ENCODE peak calls at places on chromosomes 7 and 10, in eight cellular contexts. One of them, this sample, is unnamed.

GRCh38 chr10:4519691-4520402 is 306.2 kb upstream of the AKR1E2 start:
- DNase-seq in transverse colon: no peak
- DNase-seq in heart right ventricle: no peak
- DNase-seq in neural progenitor cell: no peak
- DNase-seq in CD8-positive, alpha-beta T cell: no peak
- DNase-seq in CD4-positive, CD25-positive, alpha-beta regulatory T cell: no peak
- DNase-seq in kidney: no peak
- DNase-seq in psoas muscle: no peak
- DNase-seq in this sample: no peak

GRCh38 chr10:99520040-99520803 is 12.5 kb upstream of the NKX2-3 start:
- DNase-seq in psoas muscle: no peak
- DNase-seq in heart right ventricle: no peak
- DNase-seq in transverse colon: peak; percentile 15
- DNase-seq in CD4-positive, CD25-positive, alpha-beta regulatory T cell: no peak
- DNase-seq in neural progenitor cell: peak; percentile 55
- DNase-seq in kidney: no peak
- DNase-seq in CD8-positive, alpha-beta T cell: no peak
- DNase-seq in this sample: no peak

GRCh38 chr10:48820231-48820630 is 119.4 kb downstream of the LRRC18 start:
- DNase-seq in CD4-positive, CD25-positive, alpha-beta regulatory T cell: no peak
- DNase-seq in heart right ventricle: no peak
- DNase-seq in kidney: no peak
- DNase-seq in psoas muscle: no peak
- DNase-seq in neural progenitor cell: no peak
- DNase-seq in CD8-positive, alpha-beta T cell: no peak
- DNase-seq in transverse colon: no peak
- DNase-seq in this sample: no peak

GRCh38 chr7:7481801-7482200 is 53.9 kb downstream of the COL28A1 start:
- DNase-seq in kidney: no peak
- DNase-seq in psoas muscle: no peak
- DNase-seq in neural progenitor cell: no peak
- DNase-seq in CD4-positive, CD25-positive, alpha-beta regulatory T cell: no peak
- DNase-seq in transverse colon: no peak
- DNase-seq in heart right ventricle: no peak
- DNase-seq in CD8-positive, alpha-beta T cell: no peak
- DNase-seq in this sample: no peak

GRCh38 chr7:15685358-15686181 is 913 bp downstream of the MEOX2 start:
- DNase-seq in CD8-positive, alpha-beta T cell: no peak
- DNase-seq in psoas muscle: peak; percentile 71
- DNase-seq in CD4-positive, CD25-positive, alpha-beta regulatory T cell: no peak
- DNase-seq in kidney: peak; percentile 65
- DNase-seq in neural progenitor cell: peak; percentile 58
- DNase-seq in heart right ventricle: peak; percentile 73
- DNase-seq in transverse colon: no peak
- DNase-seq in this sample: peak; percentile 58

GRCh38 chr7:85554294-85554877 is 367.5 kb upstream of the SEMA3D start:
- DNase-seq in neural progenitor cell: peak; percentile 77
- DNase-seq in transverse colon: no peak
- DNase-seq in CD8-positive, alpha-beta T cell: no peak
- DNase-seq in kidney: no peak
- DNase-seq in heart right ventricle: no peak
- DNase-seq in psoas muscle: no peak
- DNase-seq in CD4-positive, CD25-positive, alpha-beta regulatory T cell: peak; percentile 39
- DNase-seq in this sample: no peak

GRCh38 chr10:52855546-52856325 is 83.2 kb upstream of the MBL2 start:
- DNase-seq in CD8-positive, alpha-beta T cell: no peak
- DNase-seq in transverse colon: no peak
- DNase-seq in CD4-positive, CD25-positive, alpha-beta regulatory T cell: no peak
- DNase-seq in psoas muscle: no peak
- DNase-seq in heart right ventricle: no peak
- DNase-seq in neural progenitor cell: no peak
- DNase-seq in kidney: no peak
- DNase-seq in this sample: no peak

GRCh38 chr7:101546308-101546936 is 82.7 kb downstream of the MYL10 start:
- DNase-seq in CD8-positive, alpha-beta T cell: no peak
- DNase-seq in heart right ventricle: no peak
- DNase-seq in kidney: peak; percentile 24
- DNase-seq in psoas muscle: no peak
- DNase-seq in transverse colon: no peak
- DNase-seq in CD4-positive, CD25-positive, alpha-beta regulatory T cell: no peak
- DNase-seq in neural progenitor cell: no peak
- DNase-seq in this sample: peak; percentile 28

GRCh38 chr7:22417841-22418240 is 60.9 kb upstream of the RAPGEF5 start:
- DNase-seq in transverse colon: no peak
- DNase-seq in neural progenitor cell: no peak
- DNase-seq in psoas muscle: no peak
- DNase-seq in CD4-positive, CD25-positive, alpha-beta regulatory T cell: no peak
- DNase-seq in heart right ventricle: no peak
- DNase-seq in CD8-positive, alpha-beta T cell: no peak
- DNase-seq in kidney: no peak
- DNase-seq in this sample: no peak

GRCh38 chr7:88169717-88170320 is 50.0 kb downstream of the SRI start:
- DNase-seq in neural progenitor cell: peak; percentile 5
- DNase-seq in CD4-positive, CD25-positive, alpha-beta regulatory T cell: peak; percentile 10
- DNase-seq in kidney: no peak
- DNase-seq in transverse colon: no peak
- DNase-seq in CD8-positive, alpha-beta T cell: no peak
- DNase-seq in heart right ventricle: no peak
- DNase-seq in psoas muscle: no peak
- DNase-seq in this sample: no peak

GRCh38 chr10:130301026-130301892 is 165.1 kb downstream of the GLRX3 start:
- DNase-seq in transverse colon: no peak
- DNase-seq in psoas muscle: no peak
- DNase-seq in heart right ventricle: peak; percentile 82
- DNase-seq in CD4-positive, CD25-positive, alpha-beta regulatory T cell: peak; percentile 83
- DNase-seq in kidney: peak; percentile 95
- DNase-seq in CD8-positive, alpha-beta T cell: peak; percentile 32
- DNase-seq in neural progenitor cell: no peak
- DNase-seq in this sample: peak; percentile 80

DNA sequence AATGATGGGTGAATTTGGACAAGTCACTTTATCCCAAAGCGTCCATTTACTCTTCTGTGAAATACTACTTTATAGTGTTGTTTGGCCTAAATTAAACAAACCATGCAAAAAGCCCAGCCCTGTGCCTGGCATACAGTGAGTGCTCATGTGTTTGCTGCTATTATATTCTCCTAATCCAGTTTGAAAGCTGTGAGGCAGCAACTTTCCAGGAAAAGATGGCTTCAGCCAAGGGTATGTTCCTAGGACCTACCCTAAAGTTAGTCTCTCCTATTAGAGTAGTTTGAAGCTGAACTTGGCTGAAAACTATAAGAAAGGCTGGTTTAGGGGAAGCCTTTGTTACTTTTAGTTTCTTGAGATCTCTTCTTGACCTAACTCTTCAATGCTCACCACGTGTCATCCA is 19.9 kb downstream of the ACSL5 start:
- DNase-seq in kidney: no peak
- DNase-seq in CD4-positive, CD25-positive, alpha-beta regulatory T cell: no peak
- DNase-seq in psoas muscle: no peak
- DNase-seq in transverse colon: no peak
- DNase-seq in CD8-positive, alpha-beta T cell: no peak
- DNase-seq in heart right ventricle: no peak
- DNase-seq in neural progenitor cell: no peak
- DNase-seq in this sample: no peak
- H3K4me1 ChIP-seq in kidney: peaks cover 5% of the 10 kb centered on the region
- H3K4me1 ChIP-seq in CD4-positive, CD25-positive, alpha-beta regulatory T cell: peaks cover 12% of the 10 kb centered on the region
- H3K4me1 ChIP-seq in psoas muscle: no peaks in the 10 kb centered on the region
- H3K4me1 ChIP-seq in transverse colon: peaks cover 8% of the 10 kb centered on the region
- H3K4me1 ChIP-seq in CD8-positive, alpha-beta T cell: peaks cover 14% of the 10 kb centered on the region
- H3K4me1 ChIP-seq in heart right ventricle: no peaks in the 10 kb centered on the region
- H3K4me1 ChIP-seq in neural progenitor cell: no peaks in the 10 kb centered on the region
- H3K4me1 ChIP-seq in this sample: no peaks in the 10 kb centered on the region

DNA sequence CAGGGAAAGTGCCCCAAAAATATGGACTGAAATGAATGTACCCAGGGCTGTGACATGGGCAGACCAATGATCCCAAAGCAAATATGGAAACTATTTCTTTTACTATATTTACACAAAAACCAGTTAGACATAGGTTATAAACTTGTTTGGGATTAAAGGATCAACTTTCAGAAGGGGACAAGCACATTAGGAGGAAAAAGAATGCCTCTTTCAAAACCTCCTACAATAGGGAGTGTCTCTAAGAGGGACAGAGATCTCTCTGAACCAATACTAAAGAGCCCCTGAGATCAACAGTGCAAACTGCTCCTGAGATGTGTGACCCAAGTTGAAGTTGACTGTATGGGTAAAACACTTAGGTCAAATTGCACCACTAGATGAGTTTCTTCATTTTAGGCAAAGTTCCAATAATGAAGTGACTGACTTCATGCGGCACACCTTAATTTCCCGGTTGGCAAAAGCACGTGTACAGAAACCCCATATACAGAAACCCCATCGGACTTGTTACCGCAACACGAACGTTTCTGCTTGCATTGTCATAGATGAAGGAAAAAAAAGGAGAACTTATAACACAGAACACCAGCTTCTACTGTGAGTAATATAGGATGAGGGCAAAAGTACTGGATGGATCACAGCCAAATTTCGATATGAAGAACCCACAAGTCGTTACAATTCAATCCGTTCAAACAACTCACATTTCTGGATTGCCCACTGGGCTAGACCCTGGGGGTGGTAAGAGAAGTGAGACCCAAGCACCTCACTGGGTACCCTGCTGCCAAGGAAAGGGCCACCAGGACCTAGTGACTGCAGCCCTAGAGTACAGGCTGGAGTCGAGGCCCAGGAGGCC is 4.3 kb downstream of the SVIL start:
- DNase-seq in heart right ventricle: no peak
- DNase-seq in transverse colon: no peak
- DNase-seq in CD4-positive, CD25-positive, alpha-beta regulatory T cell: no peak
- DNase-seq in neural progenitor cell: no peak
- DNase-seq in CD8-positive, alpha-beta T cell: no peak
- DNase-seq in psoas muscle: no peak
- DNase-seq in kidney: no peak
- DNase-seq in this sample: no peak
- H3K4me3 ChIP-seq in heart right ventricle: peak overlapping the region; percentile 53
- H3K4me3 ChIP-seq in transverse colon: no peak overlapping the region
- H3K4me3 ChIP-seq in CD4-positive, CD25-positive, alpha-beta regulatory T cell: no peak overlapping the region
- H3K4me3 ChIP-seq in neural progenitor cell: no peak overlapping the region
- H3K4me3 ChIP-seq in CD8-positive, alpha-beta T cell: no peak overlapping the region
- H3K4me3 ChIP-seq in psoas muscle: peak overlapping the region; percentile 77
- H3K4me3 ChIP-seq in kidney: no peak overlapping the region
- H3K4me3 ChIP-seq in this sample: peak overlapping the region; percentile 38

DNA sequence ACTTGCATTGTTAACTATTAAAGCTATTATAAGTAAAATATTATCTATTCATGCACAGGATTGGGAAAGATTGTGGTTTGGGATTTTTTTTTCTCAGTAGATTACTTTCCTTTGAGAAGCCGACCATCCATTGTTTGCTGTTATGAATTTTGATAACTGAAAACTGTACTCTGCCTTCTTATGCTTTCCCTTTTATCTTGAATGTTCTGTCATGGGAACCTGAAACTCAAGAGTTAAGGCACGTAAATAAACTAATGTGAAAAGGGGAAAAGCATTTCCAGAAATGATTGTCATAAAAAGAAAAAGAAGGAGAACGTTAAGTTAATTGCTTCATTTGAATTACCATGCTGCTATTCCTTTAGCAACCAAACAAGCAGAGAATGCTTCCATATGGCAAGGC is 370.7 kb downstream of the AUTS2 start:
- DNase-seq in heart right ventricle: no peak
- DNase-seq in CD8-positive, alpha-beta T cell: no peak
- DNase-seq in neural progenitor cell: no peak
- DNase-seq in kidney: no peak
- DNase-seq in CD4-positive, CD25-positive, alpha-beta regulatory T cell: no peak
- DNase-seq in psoas muscle: no peak
- DNase-seq in transverse colon: no peak
- DNase-seq in this sample: no peak
- H3K4me1 ChIP-seq in heart right ventricle: peaks cover 19% of the 10 kb centered on the region
- H3K4me1 ChIP-seq in CD8-positive, alpha-beta T cell: no peaks in the 10 kb centered on the region
- H3K4me1 ChIP-seq in neural progenitor cell: peaks cover 14% of the 10 kb centered on the region
- H3K4me1 ChIP-seq in kidney: peaks cover 8% of the 10 kb centered on the region
- H3K4me1 ChIP-seq in CD4-positive, CD25-positive, alpha-beta regulatory T cell: no peaks in the 10 kb centered on the region
- H3K4me1 ChIP-seq in psoas muscle: peaks cover 4% of the 10 kb centered on the region
- H3K4me1 ChIP-seq in transverse colon: no peaks in the 10 kb centered on the region
- H3K4me1 ChIP-seq in this sample: no peaks in the 10 kb centered on the region

GRCh38 chr10:96513686-96514551 is at the start of gene TLL2:
- DNase-seq in transverse colon: peak; percentile 87
- DNase-seq in CD8-positive, alpha-beta T cell: no peak
- DNase-seq in neural progenitor cell: peak; percentile 96
- DNase-seq in kidney: peak; percentile 95
- DNase-seq in CD4-positive, CD25-positive, alpha-beta regulatory T cell: peak; percentile 76
- DNase-seq in heart right ventricle: peak; percentile 90
- DNase-seq in psoas muscle: peak; percentile 91
- DNase-seq in this sample: peak; percentile 94

GRCh38 chr10:96509017-96509641 is 4.6 kb downstream of the TLL2 start:
- DNase-seq in heart right ventricle: no peak
- DNase-seq in transverse colon: no peak
- DNase-seq in CD4-positive, CD25-positive, alpha-beta regulatory T cell: no peak
- DNase-seq in neural progenitor cell: peak; percentile 58
- DNase-seq in psoas muscle: no peak
- DNase-seq in kidney: no peak
- DNase-seq in CD8-positive, alpha-beta T cell: no peak
- DNase-seq in this sample: no peak

GRCh38 chr10:96512524-96512991 is 1.2 kb downstream of the TLL2 start:
- DNase-seq in CD4-positive, CD25-positive, alpha-beta regulatory T cell: peak; percentile 22
- DNase-seq in CD8-positive, alpha-beta T cell: no peak
- DNase-seq in heart right ventricle: peak; percentile 36
- DNase-seq in psoas muscle: peak; percentile 31
- DNase-seq in kidney: peak; percentile 77
- DNase-seq in neural progenitor cell: peak; percentile 76
- DNase-seq in transverse colon: peak; percentile 27
- DNase-seq in this sample: no peak

GRCh38 chr10:96512997-96513685 is 585 bp downstream of the TLL2 start:
- DNase-seq in CD8-positive, alpha-beta T cell: no peak
- DNase-seq in heart right ventricle: peak; percentile 36
- DNase-seq in transverse colon: no peak
- DNase-seq in kidney: peak; percentile 76
- DNase-seq in psoas muscle: no peak
- DNase-seq in CD4-positive, CD25-positive, alpha-beta regulatory T cell: no peak
- DNase-seq in neural progenitor cell: peak; percentile 55
- DNase-seq in this sample: no peak

DNA sequence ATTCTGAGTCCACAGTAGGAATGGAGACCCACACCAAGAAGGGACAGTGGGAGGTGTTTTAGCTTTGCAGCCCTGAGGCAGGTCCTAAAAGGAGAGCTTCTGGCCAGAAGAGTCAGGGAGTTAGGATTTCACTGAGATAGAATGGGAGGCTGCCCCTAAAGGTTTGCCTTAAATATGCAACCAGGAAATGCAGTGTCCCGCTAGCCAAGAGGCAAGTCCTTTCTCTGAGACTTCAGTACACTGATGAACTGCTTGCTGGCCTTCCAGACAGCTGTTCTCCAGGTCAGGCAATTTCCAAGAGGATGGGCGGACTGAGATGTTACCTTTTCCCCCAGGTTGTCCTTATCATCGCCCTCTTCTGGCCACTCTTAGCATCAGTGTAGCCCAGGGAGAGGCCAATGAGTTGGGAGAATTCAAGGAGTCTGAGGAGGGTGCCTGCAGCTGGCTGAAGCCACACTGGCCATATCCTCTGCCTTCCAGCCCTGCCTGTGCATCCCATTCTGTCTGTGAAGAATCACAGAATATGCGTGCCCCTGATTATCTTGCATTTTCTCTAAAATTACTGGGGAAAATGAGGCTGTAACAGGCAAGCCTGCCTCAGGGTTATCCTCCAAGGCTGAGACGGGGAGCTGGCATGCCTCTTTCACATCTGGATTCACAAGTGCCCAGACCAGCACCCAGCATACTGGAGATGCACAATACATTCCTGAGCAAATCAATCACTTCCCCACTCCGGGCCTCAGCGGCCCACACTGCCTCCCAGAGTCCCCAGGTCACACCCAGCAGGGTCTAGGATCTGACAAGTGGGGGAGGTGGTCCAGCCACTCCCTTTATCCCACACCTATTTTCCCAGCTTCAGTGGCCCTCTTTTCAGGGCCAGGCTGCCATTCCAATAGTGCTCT is 2.4 kb downstream of the TLL2 start:
- DNase-seq in CD4-positive, CD25-positive, alpha-beta regulatory T cell: peak; percentile 27
- DNase-seq in heart right ventricle: no peak
- DNase-seq in CD8-positive, alpha-beta T cell: no peak
- DNase-seq in psoas muscle: no peak
- DNase-seq in kidney: no peak
- DNase-seq in neural progenitor cell: peak; percentile 79
- DNase-seq in transverse colon: peak; percentile 49
- DNase-seq in this sample: no peak
- H3K4me3 ChIP-seq in CD4-positive, CD25-positive, alpha-beta regulatory T cell: no peak overlapping the region
- H3K4me3 ChIP-seq in heart right ventricle: peak overlapping the region; percentile 89
- H3K4me3 ChIP-seq in CD8-positive, alpha-beta T cell: no peak overlapping the region
- H3K4me3 ChIP-seq in psoas muscle: no peak overlapping the region
- H3K4me3 ChIP-seq in kidney: no peak overlapping the region
- H3K4me3 ChIP-seq in neural progenitor cell: no peak overlapping the region
- H3K4me3 ChIP-seq in transverse colon: no peak overlapping the region
- H3K4me3 ChIP-seq in this sample: no peak overlapping the region